ENCODE peak calls at places on chromosomes 12 and 14, in seven cellular contexts. D is A549, J is mucosa of descending colon, W is tibial nerve, C is fibroblast of lung, N is spleen, T is GM23248. E is an unnamed sample. For H3K9me3, the result is how much of the 10 kb centered on the place peaks cover.

GRCh38 chr12:116157845-116158267 is 119.6 kb downstream of the MED13L start:
- DNase-seq in D (no peak), J (no peak), W (no peak), C (no peak), N (no peak), T (no peak), E (no peak)

GRCh38 chr12:31752450-31752849 is 23.6 kb upstream of the AMN1 start:
- DNase-seq in D (no peak), J (no peak), W (no peak), C (no peak), N (no peak), T (no peak), E (no peak)

GRCh38 chr12:54463034-54463433 is 10.4 kb downstream of the GTSF1 start:
- DNase-seq in D (peak), J (no peak), W (no peak), C (peak), N (no peak), T (peak), E (no peak)

GRCh38 chr14:72701610-72702009 is 192.3 kb downstream of the DPF3 start:
- DNase-seq in D (no peak), J (no peak), W (no peak), C (no peak), N (no peak), T (peak), E (no peak)

GRCh38 chr14:100989924-100990323 is 86.4 kb upstream of the RTL1 start:
- DNase-seq in D (peak), J (no peak), W (no peak), C (no peak), N (no peak), T (peak), E (no peak)

GRCh38 chr12:80352476-80352875 is 91.6 kb upstream of the PTPRQ start:
- DNase-seq in D (no peak), J (no peak), W (no peak), C (no peak), N (no peak), T (peak), E (no peak)

GRCh38 chr12:65811968-65812700 is 12.1 kb upstream of the HMGA2 start:
- DNase-seq in D (no peak), J (no peak), W (no peak), C (peak), N (no peak), T (peak), E (no peak)

GRCh38 chr12:95446511-95446910 is 27.4 kb upstream of the METAP2 start:
- DNase-seq in D (no peak), J (peak), W (peak), C (peak), N (no peak), T (no peak), E (no peak)

GRCh38 chr14:60311417-60311816 is 62.4 kb downstream of the PPM1A start:
- DNase-seq in D (no peak), J (no peak), W (no peak), C (peak), N (no peak), T (peak), E (peak)

GRCh38 chr14:60945984-60946383 is 34.9 kb downstream of the TRMT5 start:
- DNase-seq in D (no peak), J (no peak), W (no peak), C (no peak), N (no peak), T (peak), E (no peak)

GRCh38 chr14:60485057-60485599 is 735 bp downstream of the C14orf39 start:
- DNase-seq in D (no peak), J (no peak), W (no peak), C (no peak), N (no peak), T (no peak), E (no peak)

GRCh38 chr14:64772394-64772950 is 68.2 kb downstream of the PLEKHG3 start:
- DNase-seq in D (no peak), J (no peak), W (no peak), C (no peak), N (peak), T (no peak), E (no peak)

GRCh38 chr12:89237763-89238162 is 114.5 kb downstream of the DUSP6 start:
- DNase-seq in D (no peak), J (no peak), W (no peak), C (no peak), N (no peak), T (no peak), E (no peak)

GRCh38 chr14:106163316-106163715 is 636.9 kb downstream of the TMEM121 start:
- DNase-seq in D (no peak), J (no peak), W (no peak), C (no peak), N (no peak), T (no peak), E (no peak)
- H3K9me3 ChIP-seq in D (under half), J (under half), W (under half), C (under half), N (under half), T (under half), E (under half)

GRCh38 chr12:132921685-132922084 is 34.3 kb upstream of the CHFR start:
- DNase-seq in D (no peak), J (no peak), W (no peak), C (no peak), N (no peak), T (no peak), E (no peak)
- H3K9me3 ChIP-seq in D (half or more), J (half or more), W (under half), C (under half), N (half or more), T (under half), E (under half)

GRCh38 chr12:78928200-78929074 is 63.9 kb downstream of the SYT1 start:
- DNase-seq in D (peak), J (no peak), W (no peak), C (peak), N (no peak), T (peak), E (no peak)
- H3K9me3 ChIP-seq in D (under half), J (under half), W (under half), C (under half), N (under half), T (under half), E (under half)

GRCh38 chr14:98167253-98167652 is 1104.7 kb downstream of the BCL11B start:
- DNase-seq in D (no peak), J (no peak), W (no peak), C (no peak), N (no peak), T (no peak), E (no peak)
- H3K9me3 ChIP-seq in D (under half), J (under half), W (under half), C (under half), N (under half), T (under half), E (under half)

GRCh38 chr12:20967756-20968155 is 157.3 kb downstream of the SLCO1B3 start:
- DNase-seq in D (no peak), J (no peak), W (no peak), C (no peak), N (no peak), T (no peak), E (no peak)

DNA sequence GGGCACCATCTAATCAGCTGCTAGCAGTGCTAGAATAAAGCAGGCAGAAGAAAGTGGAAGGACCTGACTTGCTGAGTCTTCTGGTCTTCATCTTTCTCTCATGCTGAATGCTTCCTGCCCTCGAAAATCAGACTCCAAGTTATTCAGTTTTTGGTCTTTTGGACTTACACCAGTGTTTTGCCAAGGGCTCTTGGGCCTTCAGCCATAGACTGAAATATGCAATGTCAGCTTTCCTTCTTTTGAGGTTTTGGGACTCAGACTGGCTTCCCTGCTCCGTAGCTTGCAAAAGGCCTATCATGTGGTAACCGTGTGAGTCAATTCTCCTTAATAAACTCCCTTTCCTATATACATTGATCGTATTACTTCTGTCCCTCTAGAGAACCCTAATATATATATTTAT is 159.3 kb downstream of the SLCO1B3 start:
- DNase-seq in D (no peak), J (no peak), W (no peak), C (no peak), N (no peak), T (no peak), E (no peak)
- H3K9me3 ChIP-seq in D (under half), J (under half), W (under half), C (under half), N (under half), T (under half), E (under half)

GRCh38 chr14:85853996-85854526 is 324.1 kb downstream of the FLRT2 start:
- DNase-seq in D (no peak), J (no peak), W (no peak), C (peak), N (no peak), T (peak), E (no peak)
- H3K9me3 ChIP-seq in D (under half), J (under half), W (under half), C (under half), N (under half), T (under half), E (under half)

E was measured in CD4-positive, alpha-beta memory T cell.